ENCODE peak calls at places on chromosomes 4 and X, in eight cellular contexts. A is colonic mucosa, R is mammary epithelial cell, G is lower lobe of right lung, E is stomach, L is GM13976, B is dorsolateral prefrontal cortex, W is H9. D is an unnamed sample.

GRCh38 chrX:136204571-136204970 is 46.6 kb downstream of the MAP7D3 start:
- DNase-seq in A (peak), R (peak), G (peak), E (no peak), L (no peak), B (no peak), W (peak), D (no peak)

GRCh38 chr4:8227201-8227770 is 28.2 kb downstream of the SH3TC1 start:
- DNase-seq in A (no peak), R (no peak), G (no peak), E (no peak), L (no peak), B (no peak), W (no peak), D (no peak)

GRCh38 chrX:138026211-138026610 is 460.3 kb downstream of the ZIC3 start:
- DNase-seq in A (no peak), R (no peak), G (no peak), E (no peak), L (peak), B (no peak), W (no peak), D (no peak)

GRCh38 chr4:2249526-2249991 is 7.6 kb upstream of the HAUS3 start:
- DNase-seq in A (no peak), R (no peak), G (peak), E (no peak), L (no peak), B (no peak), W (no peak), D (no peak)

GRCh38 chr4:37540486-37540885 is 145.7 kb downstream of the RELL1 start:
- DNase-seq in A (no peak), R (peak), G (no peak), E (no peak), L (no peak), B (no peak), W (no peak), D (no peak)

GRCh38 chr4:153564630-153565525 is 98.7 kb downstream of the TMEM131L start:
- DNase-seq in A (peak), R (no peak), G (no peak), E (peak), L (no peak), B (peak), W (no peak), D (no peak)

GRCh38 chrX:71253253-71254091 is 468 bp downstream of the ZMYM3 start:
- DNase-seq in A (peak), R (no peak), G (peak), E (peak), L (peak), B (peak), W (peak), D (peak)

GRCh38 chrX:97326456-97326855 is 442.7 kb downstream of the RPA4 start:
- DNase-seq in A (no peak), R (no peak), G (no peak), E (no peak), L (peak), B (no peak), W (no peak), D (no peak)

GRCh38 chr4:1870328-1870577 is 940 bp upstream of the NSD2 start:
- DNase-seq in A (peak), R (peak), G (peak), E (peak), L (peak), B (peak), W (peak), D (peak)

GRCh38 chrX:50920132-50920531 is 9.6 kb downstream of the BMP15 start:
- DNase-seq in A (no peak), R (peak), G (no peak), E (no peak), L (no peak), B (no peak), W (no peak), D (no peak)

GRCh38 chr4:66855956-66856355 is 689.3 kb downstream of the CENPC start:
- DNase-seq in A (no peak), R (no peak), G (no peak), E (no peak), L (no peak), B (no peak), W (no peak), D (no peak)

GRCh38 chrX:35292522-35292921 is 349.9 kb downstream of the FAM47B start:
- DNase-seq in A (no peak), R (no peak), G (no peak), E (no peak), L (no peak), B (no peak), W (no peak), D (no peak)

GRCh38 chrX:8688776-8689175 is 43.2 kb downstream of the ANOS1 start:
- DNase-seq in A (no peak), R (no peak), G (no peak), E (no peak), L (no peak), B (no peak), W (peak), D (no peak)

GRCh38 chr4:72489267-72489666 is 79.8 kb downstream of the ADAMTS3 start:
- DNase-seq in A (no peak), R (peak), G (no peak), E (no peak), L (no peak), B (no peak), W (no peak), D (no peak)

GRCh38 chrX:147912093-147912801 is 528 bp downstream of the FMR1 start:
- DNase-seq in A (peak), R (peak), G (peak), E (peak), L (peak), B (peak), W (no peak), D (peak)

GRCh38 chrX:34382416-34382815 is 250.3 kb upstream of the FAM47A start:
- DNase-seq in A (no peak), R (peak), G (no peak), E (no peak), L (no peak), B (no peak), W (no peak), D (no peak)

DNA sequence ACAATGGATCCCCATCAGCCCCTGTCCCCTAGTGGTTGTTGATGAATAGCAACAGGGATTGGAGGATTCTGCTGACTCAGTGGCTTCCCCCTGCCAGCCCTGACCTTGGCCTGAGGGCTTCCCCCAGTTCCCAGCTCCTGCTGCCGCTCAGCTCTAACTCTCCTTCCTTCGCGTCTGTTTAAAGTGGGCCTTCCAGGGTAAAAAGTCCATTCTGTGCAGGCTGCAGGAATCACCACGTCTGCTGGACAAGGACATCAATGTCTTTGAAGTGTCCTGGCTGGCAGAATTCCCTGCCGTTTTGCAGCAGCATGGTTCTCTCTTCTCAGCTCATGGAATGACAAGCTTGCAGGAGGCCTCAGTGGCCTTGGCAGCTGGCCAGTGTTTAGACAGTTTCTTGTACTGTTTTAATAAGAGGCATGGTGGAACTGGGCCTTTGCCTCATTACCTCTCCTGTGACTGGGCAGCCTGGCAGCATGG is 152.5 kb upstream of the STX18 start:
- DNase-seq in A (no peak), R (no peak), G (no peak), E (no peak), L (no peak), B (peak), W (peak), D (no peak)
- TF ChIP-seq CTCF in A (no peak), R (peak), G (no peak), E (no peak), L (no peak), B (no peak), W (peak), D (no peak)

DNA sequence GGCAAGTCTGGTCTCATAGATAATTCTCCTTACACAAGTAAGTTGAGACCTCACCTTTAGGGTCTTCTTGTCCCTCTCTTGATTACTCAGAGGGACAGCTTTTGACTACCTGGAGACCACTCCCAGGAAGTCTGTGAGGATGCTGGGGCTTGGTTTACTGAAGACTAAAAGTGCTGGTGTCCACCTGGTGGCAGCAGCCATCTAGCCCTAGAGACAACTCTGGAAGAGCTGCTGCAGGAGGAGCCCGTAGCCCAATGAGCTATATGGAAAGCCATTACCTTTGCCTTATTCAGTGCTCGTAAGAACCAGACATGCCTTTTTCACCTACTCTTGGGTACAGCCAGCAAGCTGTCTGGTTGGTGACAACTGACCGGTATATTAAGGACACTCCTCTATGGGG is 7.3 kb downstream of the FGFBP2 start:
- DNase-seq in A (no peak), R (no peak), G (no peak), E (no peak), L (no peak), B (no peak), W (no peak), D (no peak)
- TF ChIP-seq CTCF in A (no peak), R (peak), G (no peak), E (no peak), L (no peak), B (no peak), W (no peak), D (no peak)

GRCh38 chr4:184849184-184849583 is 23.4 kb upstream of the ACSL1 start:
- DNase-seq in A (no peak), R (no peak), G (no peak), E (no peak), L (no peak), B (no peak), W (no peak), D (no peak)

GRCh38 chr4:184853385-184853784 is 27.6 kb upstream of the ACSL1 start:
- DNase-seq in A (no peak), R (no peak), G (no peak), E (no peak), L (no peak), B (no peak), W (no peak), D (no peak)

GRCh38 chr4:184848510-184848909 is 22.7 kb upstream of the ACSL1 start:
- DNase-seq in A (no peak), R (no peak), G (no peak), E (no peak), L (no peak), B (no peak), W (no peak), D (no peak)

GRCh38 chr4:184851200-184851541 is 25.4 kb upstream of the ACSL1 start:
- DNase-seq in A (no peak), R (peak), G (no peak), E (no peak), L (peak), B (no peak), W (no peak), D (peak)

GRCh38 chr4:184850431-184851199 is 24.8 kb upstream of the ACSL1 start:
- DNase-seq in A (no peak), R (no peak), G (no peak), E (no peak), L (peak), B (no peak), W (no peak), D (no peak)
- TF ChIP-seq CTCF in A (no peak), R (no peak), G (no peak), E (no peak), L (no peak), B (no peak), W (no peak), D (no peak)

GRCh38 chr4:174763454-174764104 is 65.5 kb downstream of the GLRA3 start:
- DNase-seq in A (no peak), R (no peak), G (no peak), E (no peak), L (no peak), B (no peak), W (no peak), D (no peak)

DNA sequence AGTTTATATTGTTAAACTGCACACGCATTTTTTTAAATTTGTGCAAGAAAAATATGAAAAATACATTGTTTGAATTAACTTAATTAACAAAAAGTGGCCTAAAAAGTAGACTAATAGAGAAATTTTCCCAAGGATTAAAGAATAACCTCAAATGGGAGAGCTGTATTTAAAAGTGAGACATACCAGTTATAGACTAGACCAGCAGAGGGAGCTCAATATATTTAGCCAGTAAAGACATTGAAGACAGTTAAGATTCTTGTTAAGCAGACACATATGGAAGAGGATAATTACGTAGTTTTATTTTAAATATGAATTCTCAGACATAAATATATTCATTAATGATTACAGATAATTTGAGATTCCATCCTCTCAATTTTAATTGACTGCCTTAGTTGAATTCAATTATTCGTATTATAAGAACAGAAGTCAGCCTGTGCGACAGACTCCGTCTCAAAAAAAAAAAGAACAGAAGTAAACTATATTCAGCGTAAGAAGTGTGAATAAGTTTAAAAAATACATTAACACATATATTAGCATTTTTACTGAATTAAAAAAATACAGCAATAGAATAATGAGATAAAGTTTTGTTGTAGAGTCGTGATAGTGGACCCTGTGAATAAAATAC is 64.8 kb downstream of the GLRA3 start:
- DNase-seq in A (no peak), R (peak), G (no peak), E (no peak), L (peak), B (no peak), W (no peak), D (no peak)
- TF ChIP-seq CTCF in A (peak), R (peak), G (peak), E (peak), L (peak), B (peak), W (peak), D (peak)

DNA sequence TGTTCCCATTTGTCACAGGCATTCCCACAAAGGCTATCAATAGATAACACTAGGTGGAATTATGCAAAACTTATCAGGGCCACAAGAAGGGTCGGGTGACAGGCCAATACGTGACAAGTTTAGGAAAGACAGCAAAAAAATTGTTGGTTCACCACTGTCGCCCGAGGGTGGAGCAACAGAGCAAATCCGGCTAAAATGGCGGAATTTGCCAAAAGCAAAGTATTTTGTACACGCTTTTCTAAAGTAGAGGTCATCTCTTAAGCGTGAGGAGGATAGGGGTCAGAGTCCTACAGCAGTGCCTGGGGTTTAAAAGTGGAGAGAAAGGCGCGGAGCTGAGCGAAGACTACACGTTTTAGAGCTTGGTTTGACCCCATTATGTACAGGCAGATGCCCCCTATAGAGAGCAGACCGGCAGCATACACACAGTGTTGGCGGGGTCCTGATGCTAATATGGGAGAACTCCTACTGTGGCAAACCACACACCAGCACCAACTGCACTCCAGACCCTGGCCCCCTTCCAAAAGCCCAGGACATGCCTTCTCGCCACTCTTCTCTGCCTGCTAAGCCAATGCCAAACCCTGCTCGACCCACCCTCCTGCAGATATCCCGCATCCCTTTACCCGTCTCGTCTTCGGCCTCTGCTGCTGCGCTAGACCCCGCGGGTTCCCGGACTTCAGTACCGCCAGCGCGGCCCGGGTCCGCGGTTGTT is 733 bp downstream of the CCNA2 start:
- DNase-seq in A (peak), R (peak), G (peak), E (peak), L (peak), B (no peak), W (peak), D (peak)
- TF ChIP-seq CTCF in A (no peak), R (no peak), G (no peak), E (no peak), L (no peak), B (no peak), W (peak), D (no peak)

GRCh38 chrX:18166068-18166467 is 54.6 kb downstream of the BEND2 start:
- DNase-seq in A (no peak), R (no peak), G (no peak), E (no peak), L (no peak), B (no peak), W (no peak), D (no peak)
- TF ChIP-seq CTCF in A (no peak), R (no peak), G (no peak), E (no peak), L (no peak), B (no peak), W (peak), D (no peak)

GRCh38 chr4:83029688-83030087 is 5.3 kb upstream of the COPS4 start:
- DNase-seq in A (no peak), R (no peak), G (no peak), E (no peak), L (no peak), B (no peak), W (no peak), D (no peak)

GRCh38 chr4:83028976-83029375 is 6.0 kb upstream of the COPS4 start:
- DNase-seq in A (no peak), R (no peak), G (no peak), E (no peak), L (no peak), B (no peak), W (no peak), D (no peak)

GRCh38 chr4:83040269-83040668 is 5.3 kb downstream of the COPS4 start:
- DNase-seq in A (no peak), R (no peak), G (no peak), E (no peak), L (no peak), B (no peak), W (no peak), D (no peak)

GRCh38 chr4:83036991-83037390 is 2.0 kb downstream of the COPS4 start:
- DNase-seq in A (no peak), R (no peak), G (no peak), E (no peak), L (no peak), B (no peak), W (no peak), D (no peak)

DNA sequence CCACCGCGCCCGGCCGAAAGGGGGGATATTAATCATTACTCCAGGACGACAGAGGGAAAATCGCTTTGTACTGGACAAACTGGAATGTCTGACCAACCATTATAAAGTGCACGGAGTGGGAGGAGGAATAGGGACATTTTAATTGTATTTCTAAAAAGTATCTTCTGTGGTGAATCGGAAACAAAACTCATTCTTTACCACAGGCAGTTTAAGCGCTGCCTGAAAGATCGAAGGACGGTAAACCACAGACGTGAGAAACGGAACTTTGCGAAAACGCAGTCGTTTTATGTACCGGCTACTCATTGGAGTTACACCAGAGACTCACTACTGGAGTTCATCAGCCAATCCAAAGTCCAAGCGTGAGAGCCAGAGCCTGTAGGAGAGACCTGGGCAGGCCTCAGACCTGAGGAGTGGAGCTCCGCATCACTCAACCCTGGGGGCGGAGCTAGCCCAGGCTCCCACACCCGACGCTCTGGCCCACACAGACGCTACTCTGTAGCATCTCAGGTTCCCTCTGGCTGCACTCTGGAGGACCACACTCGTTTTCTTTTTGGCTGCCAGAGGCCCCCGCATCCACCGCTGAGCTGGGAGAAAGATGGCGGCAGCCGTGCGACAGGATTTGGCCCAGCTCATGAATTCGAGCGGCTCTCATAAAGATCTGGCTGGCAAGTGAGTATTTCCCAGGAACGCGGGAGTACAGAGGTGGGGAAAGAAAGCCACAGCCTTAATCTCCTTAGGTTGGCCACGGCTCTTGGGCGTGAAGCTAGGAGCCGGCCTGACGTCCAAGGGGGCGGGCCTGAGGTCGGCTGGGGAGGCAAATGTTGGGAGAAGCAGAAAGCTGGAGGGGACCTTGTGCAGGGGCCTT is at the start of gene COPS4:
- DNase-seq in A (peak), R (peak), G (peak), E (peak), L (peak), B (peak), W (peak), D (peak)
- TF ChIP-seq CTCF in A (peak), R (peak), G (peak), E (peak), L (no peak), B (peak), W (peak), D (no peak)

GRCh38 chr4:188246488-188246887 is 107.2 kb downstream of the TRIML1 start:
- DNase-seq in A (no peak), R (no peak), G (no peak), E (no peak), L (no peak), B (no peak), W (no peak), D (no peak)
- TF ChIP-seq CTCF in A (no peak), R (no peak), G (no peak), E (no peak), L (no peak), B (no peak), W (peak), D (no peak)

D was measured in activated CD8-positive, alpha-beta T cell treated with anti-CD3 and anti-CD28 coated beads for 36 hours.